ENCODE peak calls at places on chromosomes 1 and 21, in seven cellular contexts. R, T, O, K, N, L and C are unnamed samples.

GRCh38 chr1:220363196-220363831 is 91.1 kb upstream of the RAB3GAP2 start:
- DNase-seq in R (no peak), T (peak; percentile 73), O (no peak), K (no peak), N (no peak), L (no peak), C (no peak)

GRCh38 chr1:160358073-160358472 is 8.8 kb upstream of the NHLH1 start:
- DNase-seq in R (no peak), T (no peak), O (no peak), K (no peak), N (no peak), L (no peak), C (no peak)

GRCh38 chr1:164716992-164717703 is 158.2 kb downstream of the PBX1 start:
- DNase-seq in R (no peak), T (peak; percentile 59), O (no peak), K (peak; percentile 49), N (no peak), L (no peak), C (no peak)

GRCh38 chr1:2247760-2248126 is 19.6 kb downstream of the SKI start:
- DNase-seq in R (no peak), T (no peak), O (no peak), K (no peak), N (no peak), L (no peak), C (no peak)

GRCh38 chr21:38984568-38984967 is 178.8 kb downstream of the ETS2 start:
- DNase-seq in R (no peak), T (no peak), O (no peak), K (no peak), N (no peak), L (no peak), C (no peak)

GRCh38 chr1:174743654-174744561 is 255.8 kb upstream of the CACYBP start:
- DNase-seq in R (peak; percentile 42), T (no peak), O (peak; percentile 16), K (peak; percentile 29), N (no peak), L (no peak), C (peak; percentile 76)

GRCh38 chr1:247535402-247535801 is 838 bp downstream of the OR2C3 start:
- DNase-seq in R (no peak), T (no peak), O (no peak), K (no peak), N (no peak), L (no peak), C (no peak)

GRCh38 chr1:203306970-203307541 is 1.7 kb downstream of the BTG2 start:
- DNase-seq in R (peak; percentile 48), T (no peak), O (no peak), K (no peak), N (no peak), L (no peak), C (no peak)

GRCh38 chr21:41947596-41948403 is 6.0 kb downstream of the C2CD2 start:
- DNase-seq in R (no peak), T (no peak), O (no peak), K (no peak), N (no peak), L (no peak), C (no peak)

GRCh38 chr1:216944864-216945505 is 221.8 kb upstream of the ESRRG start:
- DNase-seq in R (no peak), T (no peak), O (no peak), K (no peak), N (no peak), L (no peak), C (no peak)

GRCh38 chr21:39676054-39676771 is 63.5 kb downstream of the B3GALT5 start:
- DNase-seq in R (no peak), T (no peak), O (peak; percentile 25), K (no peak), N (no peak), L (no peak), C (peak; percentile 67)

GRCh38 chr21:38766987-38767722 is 38.6 kb upstream of the ETS2 start:
- DNase-seq in R (peak; percentile 72), T (no peak), O (no peak), K (no peak), N (no peak), L (no peak), C (no peak)

GRCh38 chr1:182069028-182069466 is 7.5 kb upstream of the ZNF648 start:
- DNase-seq in R (no peak), T (no peak), O (peak; percentile 90), K (no peak), N (peak; percentile 43), L (no peak), C (peak; percentile 29)

GRCh38 chr1:202860744-202861419 is 28.1 kb downstream of the RABIF start:
- DNase-seq in R (peak; percentile 14), T (no peak), O (peak; percentile 55), K (no peak), N (no peak), L (no peak), C (peak; percentile 28)

GRCh38 chr1:44947060-44947773 is 39.2 kb downstream of the EIF2B3 start:
- DNase-seq in R (no peak), T (peak; percentile 73), O (no peak), K (no peak), N (peak; percentile 37), L (no peak), C (peak; percentile 79)

GRCh38 chr1:185440877-185441276 is 123.8 kb upstream of the IVNS1ABP start:
- DNase-seq in R (no peak), T (no peak), O (no peak), K (no peak), N (no peak), L (no peak), C (peak; percentile 68)

GRCh38 chr1:30575066-30575465 is 148.3 kb downstream of the MATN1 start:
- DNase-seq in R (no peak), T (no peak), O (no peak), K (no peak), N (no peak), L (no peak), C (no peak)

GRCh38 chr1:52435211-52435610 is 30.8 kb downstream of the PRPF38A start:
- DNase-seq in R (no peak), T (no peak), O (no peak), K (no peak), N (no peak), L (no peak), C (no peak)

GRCh38 chr1:41613646-41614592 is 129.4 kb upstream of the EDN2 start:
- DNase-seq in R (no peak), T (no peak), O (no peak), K (peak; percentile 8), N (no peak), L (no peak), C (peak; percentile 73)

GRCh38 chr1:32627596-32628162 is 22.7 kb downstream of the ZBTB8OS start:
- DNase-seq in R (peak; percentile 19), T (no peak), O (no peak), K (no peak), N (no peak), L (no peak), C (no peak)

GRCh38 chr1:162108426-162108825 is 38.9 kb downstream of the NOS1AP start:
- DNase-seq in R (no peak), T (no peak), O (no peak), K (no peak), N (no peak), L (no peak), C (no peak)

GRCh38 chr1:208135354-208135753 is 108.8 kb downstream of the PLXNA2 start:
- DNase-seq in R (no peak), T (no peak), O (no peak), K (no peak), N (no peak), L (no peak), C (peak; percentile 73)

GRCh38 chr1:245512980-245513578 is 358.3 kb downstream of the KIF26B start:
- DNase-seq in R (no peak), T (no peak), O (no peak), K (no peak), N (no peak), L (no peak), C (peak; percentile 55)

GRCh38 chr1:66300986-66301451 is 232.9 kb upstream of the SGIP1 start:
- DNase-seq in R (peak; percentile 58), T (no peak), O (no peak), K (no peak), N (peak; percentile 12), L (no peak), C (peak; percentile 79)
- H3K4me3 ChIP-seq in R (no peak overlapping the region), T (no peak overlapping the region), O (no peak overlapping the region), K (no peak overlapping the region), N (no peak overlapping the region), L (no peak overlapping the region), C (no peak overlapping the region)

DNA sequence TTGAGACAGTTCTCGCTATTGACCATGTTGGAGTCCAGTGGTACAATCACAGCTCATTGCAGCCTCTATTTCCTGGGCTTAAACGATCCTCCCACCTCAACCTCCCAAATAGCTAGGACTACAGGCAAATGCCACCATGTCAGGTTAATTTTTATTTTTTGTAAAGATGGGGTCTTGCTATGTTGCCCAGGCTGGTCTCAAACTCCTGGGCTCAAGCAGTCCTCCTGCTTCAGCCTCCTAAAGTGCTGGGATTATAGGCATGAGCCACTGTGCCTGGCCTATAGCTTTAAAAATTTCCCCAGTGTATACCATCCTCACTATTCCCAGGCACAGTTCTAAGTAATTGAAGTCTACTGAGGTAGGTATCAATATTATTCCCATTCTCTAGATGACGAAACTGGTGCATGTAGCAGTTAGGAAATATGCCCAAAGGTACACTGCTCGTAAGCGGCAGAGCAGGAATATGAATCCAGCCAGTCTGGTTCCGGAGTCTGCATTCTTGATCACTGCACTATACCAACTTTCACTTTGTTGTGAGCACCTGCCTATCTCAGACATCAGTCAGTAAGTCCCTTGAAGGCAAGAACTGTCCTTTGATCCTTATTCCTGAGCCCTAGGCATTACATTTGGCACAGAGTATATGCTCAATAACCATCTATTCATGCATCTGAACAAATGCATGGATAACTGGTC is 11.5 kb upstream of the SRP9 start:
- DNase-seq in R (no peak), T (no peak), O (no peak), K (no peak), N (no peak), L (no peak), C (no peak)
- H3K4me3 ChIP-seq in R (no peak overlapping the region), T (no peak overlapping the region), O (no peak overlapping the region), K (no peak overlapping the region), N (no peak overlapping the region), L (no peak overlapping the region), C (no peak overlapping the region)

DNA sequence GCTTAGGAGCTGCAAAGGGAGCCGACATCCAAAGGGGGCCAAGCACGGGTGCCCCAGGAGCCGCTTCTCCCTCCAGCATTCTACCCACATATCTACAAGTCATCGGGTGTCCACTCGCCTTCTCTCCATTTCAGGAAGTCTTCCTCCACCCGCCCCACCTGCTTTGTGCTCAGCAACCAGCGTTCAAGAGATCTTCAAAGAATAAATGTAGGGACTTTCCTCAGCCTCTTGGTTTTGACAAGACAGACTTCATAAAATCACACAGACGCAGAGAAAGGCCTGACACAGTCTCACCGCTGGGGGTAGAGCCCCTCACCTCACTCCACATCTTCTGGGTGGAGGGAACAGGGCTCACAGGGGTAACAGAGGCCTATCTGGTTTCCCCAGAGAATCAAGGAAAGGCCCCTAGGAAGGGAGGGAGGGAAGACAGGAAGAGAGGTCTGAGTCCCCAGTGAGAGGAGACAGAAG is 49.5 kb downstream of the SSBP3 start:
- DNase-seq in R (peak; percentile 33), T (no peak), O (no peak), K (no peak), N (no peak), L (no peak), C (no peak)
- H3K4me3 ChIP-seq in R (peak overlapping the region; percentile 32), T (no peak overlapping the region), O (no peak overlapping the region), K (no peak overlapping the region), N (no peak overlapping the region), L (no peak overlapping the region), C (no peak overlapping the region)

DNA sequence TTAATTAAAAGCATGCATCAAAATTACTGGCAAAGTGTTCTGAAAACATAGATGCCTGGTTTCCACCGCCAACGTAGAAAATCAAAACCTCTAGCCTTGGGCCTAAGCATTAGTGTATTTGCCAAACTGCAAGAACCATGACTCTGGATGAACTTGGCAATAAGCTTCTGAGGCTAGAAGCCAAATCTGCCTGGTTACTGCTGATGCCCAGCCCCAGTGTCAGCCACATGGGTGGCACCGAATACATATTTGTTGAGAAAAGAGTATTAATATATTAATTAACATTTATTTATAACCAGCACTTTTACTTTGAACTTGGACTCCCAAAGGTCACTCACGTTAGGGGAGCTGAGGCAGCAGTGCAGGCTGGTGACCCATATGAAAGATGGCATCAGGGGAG is 140.6 kb upstream of the HMGB4 start:
- DNase-seq in R (no peak), T (no peak), O (no peak), K (no peak), N (no peak), L (no peak), C (no peak)
- H3K4me3 ChIP-seq in R (no peak overlapping the region), T (no peak overlapping the region), O (no peak overlapping the region), K (no peak overlapping the region), N (no peak overlapping the region), L (no peak overlapping the region), C (no peak overlapping the region)